ENCODE peak calls at places on chromosomes 2 and 18, in eight cellular contexts. F, J, Q, X, C, I, Z and H are unnamed samples. For H3K9me3, the result is how much of the 10 kb centered on the place peaks cover.

GRCh38 chr2:36544638-36545338 is 53.2 kb downstream of the FEZ2 start:
- DNase-seq in I (no peak), J (no peak), F (no peak), X (no peak), Q (peak), Z (no peak), C (no peak), H (no peak)

GRCh38 chr18:32907215-32907590 is 134.4 kb upstream of the KLHL14 start:
- DNase-seq in Q (no peak), C (no peak), J (no peak), Z (no peak), X (no peak), F (no peak), I (no peak), H (no peak)

GRCh38 chr18:28041366-28041765 is 135.6 kb downstream of the CDH2 start:
- DNase-seq in Z (no peak), C (no peak), J (no peak), Q (peak), I (no peak), X (no peak), F (no peak), H (no peak)

GRCh38 chr18:9782073-9782857 is 74.2 kb downstream of the RAB31 start:
- DNase-seq in X (no peak), I (peak), C (no peak), Q (peak), J (no peak), Z (peak), F (peak), H (no peak)

GRCh38 chr2:52955079-52955478 is 812.5 kb upstream of the CHAC2 start:
- DNase-seq in Q (no peak), F (no peak), C (no peak), X (no peak), J (no peak), I (no peak), Z (no peak), H (no peak)

GRCh38 chr2:21664083-21664482 is 540.3 kb downstream of the TDRD15 start:
- DNase-seq in Q (no peak), F (no peak), C (no peak), Z (no peak), I (no peak), X (no peak), J (no peak), H (no peak)

GRCh38 chr2:91477731-91478672 is 2786.5 kb downstream of the RPIA start:
- DNase-seq in Q (no peak), X (peak), I (peak), J (peak), Z (no peak), C (peak), F (no peak), H (peak)

GRCh38 chr2:188293601-188294482 is 2.2 kb downstream of the GULP1 start:
- DNase-seq in C (peak), I (no peak), X (peak), J (peak), Z (peak), F (peak), Q (peak), H (peak)

GRCh38 chr18:49055787-49056186 is 105.0 kb upstream of the SMAD7 start:
- DNase-seq in Z (no peak), Q (peak), X (peak), I (no peak), F (peak), J (peak), C (no peak), H (no peak)

GRCh38 chr18:10320201-10320600 is 134.2 kb upstream of the APCDD1 start:
- DNase-seq in Z (no peak), C (no peak), Q (no peak), I (no peak), X (no peak), F (no peak), J (no peak), H (no peak)

GRCh38 chr18:63368611-63369010 is 1.6 kb upstream of the KDSR start:
- DNase-seq in Z (no peak), I (no peak), J (no peak), F (no peak), C (no peak), Q (peak), X (no peak), H (no peak)

GRCh38 chr2:223416826-223417610 is 185.1 kb downstream of the SCG2 start:
- DNase-seq in X (no peak), C (no peak), Q (no peak), I (no peak), F (peak), J (no peak), Z (no peak), H (no peak)

GRCh38 chr18:48320639-48320945 is 88.6 kb downstream of the ZBTB7C start:
- DNase-seq in Q (no peak), I (no peak), J (no peak), X (no peak), F (no peak), C (no peak), Z (no peak), H (no peak)

GRCh38 chr2:112728384-112729175 is 7.8 kb downstream of the NT5DC4 start:
- DNase-seq in X (no peak), Z (no peak), C (no peak), Q (no peak), I (no peak), F (no peak), J (no peak), H (no peak)

GRCh38 chr2:196160966-196161365 is 10.4 kb downstream of the STK17B start:
- DNase-seq in X (no peak), Z (no peak), I (no peak), C (no peak), Q (no peak), F (no peak), J (no peak), H (no peak)
- H3K9me3 ChIP-seq in X (under half), Z (under half), I (under half), C (under half), Q (under half), F (under half), J (under half), H (under half)

DNA sequence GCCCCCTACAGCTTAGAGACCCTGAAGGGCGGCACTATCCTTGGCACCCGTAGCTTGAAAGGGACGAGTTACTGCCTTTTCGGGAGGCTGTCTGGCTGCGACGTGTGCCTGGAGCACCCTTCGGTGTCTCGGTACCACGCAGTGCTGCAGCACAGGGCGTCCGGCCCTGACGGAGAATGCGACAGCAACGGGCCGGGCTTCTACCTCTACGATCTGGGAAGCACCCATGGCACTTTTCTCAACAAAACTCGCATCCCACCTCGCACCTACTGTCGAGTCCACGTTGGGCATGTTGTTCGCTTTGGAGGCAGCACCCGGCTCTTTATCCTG is 521 bp downstream of the SLC4A1AP start:
- DNase-seq in X (no peak), Q (no peak), F (no peak), C (no peak), I (no peak), Z (no peak), J (no peak), H (no peak)
- H3K27ac ChIP-seq in X (peak), Q (peak), F (peak), C (peak), I (peak), Z (peak), J (peak), H (peak)

GRCh38 chr2:230403746-230404145 is 12.3 kb upstream of the SP100 start:
- DNase-seq in Q (no peak), I (no peak), C (no peak), Z (no peak), F (no peak), X (no peak), J (no peak), H (no peak)

GRCh38 chr2:230405824-230406223 is 10.2 kb upstream of the SP100 start:
- DNase-seq in X (no peak), C (no peak), Q (no peak), J (no peak), Z (no peak), F (no peak), I (no peak), H (no peak)

GRCh38 chr2:230400454-230400853 is 15.5 kb upstream of the SP100 start:
- DNase-seq in Q (peak), C (no peak), Z (no peak), X (no peak), F (no peak), I (no peak), J (no peak), H (no peak)

GRCh38 chr2:230394301-230394700 is 21.7 kb upstream of the SP100 start:
- DNase-seq in Q (no peak), I (no peak), Z (no peak), F (no peak), X (no peak), C (no peak), J (no peak), H (no peak)

GRCh38 chr2:230400041-230400440 is 16.0 kb upstream of the SP100 start:
- DNase-seq in Z (no peak), I (no peak), X (no peak), F (no peak), C (no peak), Q (no peak), J (no peak), H (no peak)
- TF ChIP-seq POLR2A in Z (no peak), I (no peak), X (no peak), F (no peak), C (no peak), Q (no peak), J (no peak), H (no peak)

DNA sequence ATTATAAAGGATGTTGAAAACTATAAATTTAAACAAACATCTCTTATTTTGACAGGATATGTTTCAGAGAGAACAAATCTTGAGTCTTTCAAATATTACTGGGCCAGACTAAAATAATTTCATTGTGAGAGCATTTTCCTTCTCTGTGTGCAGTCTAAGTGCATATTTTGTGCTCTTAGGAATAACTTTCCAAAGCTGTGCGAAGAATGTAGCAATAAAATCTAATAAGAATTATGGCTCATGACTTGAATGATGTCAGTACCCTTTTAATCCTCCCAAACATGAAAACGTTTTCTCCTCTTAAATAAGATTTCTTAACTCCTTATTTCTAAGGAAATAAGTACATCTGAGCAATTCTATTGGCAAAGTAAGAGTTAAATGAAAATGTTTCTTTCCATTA is 76.2 kb upstream of the EFEMP1 start:
- DNase-seq in J (no peak), X (no peak), F (no peak), Q (no peak), C (no peak), Z (no peak), I (no peak), H (no peak)
- H3K9me3 ChIP-seq in J (under half), X (under half), F (under half), Q (under half), C (under half), Z (under half), I (under half), H (under half)

GRCh38 chr2:120772261-120772660 is 36.6 kb downstream of the GLI2 start:
- DNase-seq in C (no peak), X (no peak), Z (no peak), F (no peak), Q (no peak), I (no peak), J (no peak), H (no peak)
- H3K27ac ChIP-seq in C (peak), X (no peak), Z (peak), F (peak), Q (peak), I (no peak), J (no peak), H (no peak)

DNA sequence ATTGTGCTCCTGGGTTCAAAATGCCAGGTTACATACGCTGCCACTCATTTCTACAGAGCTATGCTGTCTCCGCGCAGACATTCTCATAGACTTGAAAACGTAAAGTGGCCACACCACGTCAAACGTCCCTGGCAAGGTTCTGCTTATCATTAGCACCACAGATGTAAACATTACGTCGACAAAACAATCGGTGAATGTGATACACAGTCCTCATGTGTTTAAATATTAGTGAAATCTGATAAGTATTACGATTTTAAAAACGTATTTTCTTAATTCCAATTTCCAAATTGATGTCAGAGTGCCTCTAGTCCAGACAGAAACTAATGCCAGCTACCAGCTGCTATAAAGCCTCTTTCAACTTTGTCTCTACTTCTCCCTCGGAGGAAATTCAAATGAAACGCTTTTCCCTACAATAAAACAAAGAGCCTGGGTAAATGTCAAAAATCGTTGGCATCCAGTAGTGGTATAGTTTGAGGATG is 1.1 kb downstream of the STK17B start:
- DNase-seq in C (no peak), X (peak), I (no peak), F (no peak), J (peak), Z (peak), Q (peak), H (no peak)
- TF ChIP-seq POLR2A in C (no peak), X (no peak), I (no peak), F (no peak), J (no peak), Z (no peak), Q (peak), H (no peak)

GRCh38 chr2:202716114-202716718 is 81.4 kb downstream of the FAM117B start:
- DNase-seq in C (no peak), X (no peak), Q (peak), Z (no peak), J (no peak), I (no peak), F (no peak), H (no peak)
- H3K9me3 ChIP-seq in C (under half), X (under half), Q (under half), Z (under half), J (under half), I (under half), F (under half), H (under half)

GRCh38 chr2:119366649-119367471 is at the start of the genes C2orf76 and DBI:
- DNase-seq in Q (peak), X (peak), C (peak), F (peak), I (peak), Z (peak), J (peak), H (peak)
- H3K27ac ChIP-seq in Q (peak), X (peak), C (peak), F (peak), I (peak), Z (peak), J (peak), H (peak)